ENCODE peak calls at places on chromosome 9, in nine cellular contexts. G, A, P, Q, I, S, B, X and L are unnamed samples.

GRCh38 chr9:21037278-21037677 is 5.8 kb upstream of the HACD4 start:
- DNase-seq in G (no peak), A (no peak), P (no peak), Q (no peak), I (no peak), S (no peak), B (no peak), X (no peak), L (no peak)

GRCh38 chr9:14031761-14032279 is 282.1 kb downstream of the NFIB start:
- DNase-seq in G (no peak), A (no peak), P (no peak), Q (no peak), I (no peak), S (no peak), B (no peak), X (no peak), L (no peak)

GRCh38 chr9:107504585-107505455 is 15.3 kb upstream of the KLF4 start:
- DNase-seq in G (peak), A (no peak), P (no peak), Q (no peak), I (no peak), S (no peak), B (no peak), X (peak), L (no peak)

GRCh38 chr9:653421-653820 is 188.1 kb upstream of the DMRT1 start:
- DNase-seq in G (no peak), A (no peak), P (no peak), Q (no peak), I (no peak), S (no peak), B (no peak), X (no peak), L (no peak)

GRCh38 chr9:88923653-88924284 is 67.5 kb upstream of the S1PR3 start:
- DNase-seq in G (no peak), A (peak), P (no peak), Q (peak), I (no peak), S (no peak), B (no peak), X (no peak), L (no peak)

GRCh38 chr9:111913159-111913558 is 16.5 kb downstream of the UGCG start:
- DNase-seq in G (no peak), A (no peak), P (no peak), Q (no peak), I (no peak), S (no peak), B (no peak), X (no peak), L (no peak)

GRCh38 chr9:79623799-79624721 is 52.3 kb downstream of the TLE4 start:
- DNase-seq in G (no peak), A (peak), P (no peak), Q (peak), I (peak), S (peak), B (no peak), X (no peak), L (no peak)

GRCh38 chr9:95341262-95342011 is 23.9 kb upstream of the FANCC start:
- DNase-seq in G (peak), A (no peak), P (no peak), Q (no peak), I (no peak), S (no peak), B (no peak), X (peak), L (no peak)

GRCh38 chr9:135973276-135974219 is 12.4 kb upstream of the UBAC1 start:
- DNase-seq in G (no peak), A (peak), P (no peak), Q (no peak), I (no peak), S (no peak), B (no peak), X (peak), L (no peak)

GRCh38 chr9:132794730-132795380 is 83.2 kb downstream of the AK8 start:
- DNase-seq in G (no peak), A (no peak), P (no peak), Q (no peak), I (no peak), S (peak), B (no peak), X (no peak), L (no peak)

GRCh38 chr9:81574399-81574798 is 114.9 kb downstream of the TLE1 start:
- DNase-seq in G (peak), A (no peak), P (no peak), Q (no peak), I (no peak), S (no peak), B (no peak), X (peak), L (no peak)

GRCh38 chr9:15178621-15179020 is 128.4 kb downstream of the TTC39B start:
- DNase-seq in G (no peak), A (no peak), P (no peak), Q (no peak), I (no peak), S (no peak), B (no peak), X (no peak), L (no peak)

GRCh38 chr9:107584944-107585343 is 95.4 kb upstream of the KLF4 start:
- DNase-seq in G (no peak), A (no peak), P (no peak), Q (no peak), I (no peak), S (no peak), B (no peak), X (no peak), L (no peak)

GRCh38 chr9:129406278-129407225 is 214.3 kb downstream of the C9orf50 start:
- DNase-seq in G (no peak), A (peak), P (no peak), Q (no peak), I (no peak), S (peak), B (no peak), X (no peak), L (peak)

GRCh38 chr9:84139296-84140100 is 158.9 kb downstream of the RMI1 start:
- DNase-seq in G (peak), A (no peak), P (no peak), Q (no peak), I (no peak), S (no peak), B (no peak), X (peak), L (no peak)